ENCODE peak calls at places on chromosome 21, in four cellular contexts. D is HCT116, T is ovary, X is fibroblast of lung. N is an unnamed sample.

GRCh38 chr21:46639489-46640386 is 4.3 kb downstream of the PRMT2 start:
- DNase-seq in D (no peak), T (no peak), X (peak), N (no peak)

GRCh38 chr21:27213328-27213727 is 246.4 kb upstream of the ADAMTS5 start:
- DNase-seq in D (no peak), T (no peak), X (no peak), N (no peak)

GRCh38 chr21:16085436-16085835 is 355.7 kb downstream of the USP25 start:
- DNase-seq in D (no peak), T (no peak), X (peak), N (no peak)

GRCh38 chr21:31136891-31137290 is 98.6 kb upstream of the KRTAP19-8 start:
- DNase-seq in D (no peak), T (no peak), X (peak), N (peak)

GRCh38 chr21:31124005-31124404 is 85.7 kb upstream of the KRTAP19-8 start:
- DNase-seq in D (no peak), T (no peak), X (no peak), N (no peak)

GRCh38 chr21:33751120-33751519 is 108.8 kb downstream of the ITSN1 start:
- DNase-seq in D (no peak), T (no peak), X (peak), N (no peak)

GRCh38 chr21:17925900-17926299 is 106.7 kb upstream of the C21orf91 start:
- DNase-seq in D (no peak), T (no peak), X (peak), N (no peak)

GRCh38 chr21:33761104-33762036 is 119.1 kb downstream of the ITSN1 start:
- DNase-seq in D (peak), T (no peak), X (peak), N (peak)

GRCh38 chr21:21268061-21268471 is 269.9 kb downstream of the NCAM2 start:
- DNase-seq in D (no peak), T (no peak), X (peak), N (peak)

GRCh38 chr21:24590261-24590660 is 1017.0 kb downstream of the MRPL39 start:
- DNase-seq in D (no peak), T (no peak), X (no peak), N (no peak)

DNA sequence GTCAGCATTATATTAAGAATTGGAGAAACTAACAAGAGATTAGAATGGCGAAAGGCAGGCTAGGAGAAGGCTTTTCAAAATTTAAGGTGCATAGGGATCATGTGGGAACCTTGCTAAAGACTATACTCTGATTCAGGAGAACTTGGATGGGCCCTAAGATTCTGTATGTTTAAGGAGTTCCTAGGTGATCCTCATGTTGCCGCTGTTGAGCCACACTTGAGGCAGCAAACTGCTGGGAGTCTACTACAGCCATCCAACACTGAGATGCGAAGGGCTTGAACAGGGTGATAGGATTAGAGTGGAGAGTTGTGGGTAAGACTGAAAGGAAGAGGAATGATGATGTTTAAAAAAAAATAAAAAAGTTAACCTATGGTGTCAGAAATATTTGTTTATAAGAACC is 1013.2 kb downstream of the MRPL39 start:
- DNase-seq in D (no peak), T (no peak), X (no peak), N (no peak)
- TF ChIP-seq CTCF in D (no peak), T (no peak), X (no peak), N (no peak)

DNA sequence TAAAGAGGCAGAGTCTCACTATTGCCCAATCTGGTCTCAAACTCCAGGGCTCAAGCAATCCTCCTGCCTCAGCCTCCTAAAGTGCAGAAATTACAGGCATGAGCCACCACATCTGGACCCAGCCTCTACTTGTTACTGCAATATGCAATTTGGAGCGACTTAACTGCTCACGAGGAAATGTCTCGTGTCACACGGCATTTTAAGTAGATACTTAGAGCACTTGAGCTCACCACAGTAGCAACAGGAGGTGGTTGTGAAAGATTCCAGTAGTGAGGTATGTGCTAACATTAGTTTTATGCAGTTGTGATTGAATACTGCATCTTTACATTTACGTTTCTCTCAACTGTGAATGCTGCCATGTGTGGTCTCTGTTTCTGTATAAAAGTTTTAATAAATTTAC is 5.8 kb upstream of the NDUFV3 start:
- DNase-seq in D (no peak), T (no peak), X (no peak), N (no peak)
- H3K4me3 ChIP-seq in D (no peak), T (no peak), X (no peak), N (no peak)

GRCh38 chr21:34795152-34796141 is 126.7 kb downstream of the CLIC6 start:
- DNase-seq in D (peak), T (no peak), X (peak), N (no peak)
- TF ChIP-seq CTCF in D (peak), T (no peak), X (peak), N (peak)

GRCh38 chr21:43334214-43334958 is 92.5 kb downstream of the SIK1 start:
- DNase-seq in D (no peak), T (peak), X (no peak), N (no peak)

GRCh38 chr21:43332461-43332860 is 94.5 kb downstream of the SIK1 start:
- DNase-seq in D (no peak), T (no peak), X (no peak), N (no peak)

GRCh38 chr21:43331962-43332458 is 94.9 kb downstream of the SIK1 start:
- DNase-seq in D (no peak), T (peak), X (peak), N (peak)

GRCh38 chr21:43333301-43334062 is 93.4 kb downstream of the SIK1 start:
- DNase-seq in D (no peak), T (peak), X (peak), N (peak)

DNA sequence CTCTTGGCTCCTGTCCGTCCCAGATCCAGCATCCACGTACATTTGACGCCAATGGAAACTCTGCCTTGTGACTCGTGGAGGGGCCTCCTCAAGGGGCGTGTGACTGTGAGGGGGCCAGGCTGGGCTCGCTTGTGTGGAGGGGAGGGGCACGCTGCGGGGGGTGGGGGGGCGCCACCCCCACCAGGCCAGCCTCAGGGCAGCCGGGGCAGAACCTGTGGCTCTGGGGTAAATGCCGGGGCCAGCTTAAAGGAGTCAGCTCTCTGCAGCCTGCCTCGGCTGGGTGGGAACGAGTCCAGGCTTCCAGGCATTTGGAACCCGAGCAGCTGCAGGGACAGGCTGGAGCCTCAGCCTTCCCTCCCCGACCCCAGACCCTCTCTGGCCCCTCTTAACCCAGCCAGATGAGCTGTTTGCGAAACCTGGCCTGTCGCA is 94.0 kb downstream of the SIK1 start:
- DNase-seq in D (no peak), T (peak), X (no peak), N (no peak)
- H3K4me3 ChIP-seq in D (no peak), T (no peak), X (no peak), N (no peak)

DNA sequence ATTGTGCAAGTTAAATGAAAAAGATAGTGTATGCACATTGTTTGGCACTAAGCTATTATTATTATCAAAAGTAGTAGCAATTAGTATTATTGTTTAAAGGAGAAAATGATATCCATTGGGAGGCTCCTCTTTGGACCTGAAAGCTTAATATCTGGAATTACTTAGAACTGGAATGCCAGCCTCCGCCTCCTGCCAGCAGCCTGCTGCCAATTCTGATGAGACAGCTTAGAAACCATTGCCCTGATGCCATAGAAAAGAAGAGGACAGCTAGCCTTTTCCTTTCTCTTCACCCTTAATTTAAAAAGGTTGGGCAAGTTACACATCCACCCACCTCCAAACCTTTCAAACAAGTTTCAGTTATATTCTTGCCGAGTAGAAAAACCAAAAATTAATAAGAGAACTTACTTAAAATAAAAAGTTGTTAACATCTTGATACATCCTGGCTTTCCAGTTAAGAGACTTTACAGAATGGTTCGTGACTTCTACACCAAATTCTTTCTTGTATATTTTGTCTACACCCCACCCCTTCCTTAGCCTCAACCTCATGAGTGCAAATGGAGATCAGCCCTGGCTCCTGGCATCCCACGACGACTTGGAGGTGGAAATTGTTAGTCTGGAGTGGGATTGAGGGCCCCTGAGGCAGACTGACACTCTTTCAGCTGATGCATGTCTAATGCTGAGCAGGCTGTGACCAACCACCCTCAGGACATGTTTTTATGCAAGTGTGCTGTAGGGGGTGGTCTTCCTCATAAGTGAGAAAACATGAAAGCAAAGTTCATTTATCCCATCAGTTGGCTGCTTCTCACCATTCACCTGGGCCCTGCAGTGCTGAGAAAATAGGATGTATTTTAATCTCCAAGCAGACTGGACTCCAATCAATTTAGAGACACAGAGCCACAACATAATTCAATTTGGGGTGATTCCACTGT is 120.6 kb downstream of the KCNJ15 start:
- DNase-seq in D (no peak), T (no peak), X (no peak), N (no peak)
- TF ChIP-seq CTCF in D (no peak), T (no peak), X (no peak), N (no peak)

GRCh38 chr21:44354775-44355771 is 1.7 kb downstream of the TRPM2 start:
- DNase-seq in D (no peak), T (no peak), X (no peak), N (no peak)
- H3K4me3 ChIP-seq in D (no peak), T (no peak), X (no peak), N (no peak)

DNA sequence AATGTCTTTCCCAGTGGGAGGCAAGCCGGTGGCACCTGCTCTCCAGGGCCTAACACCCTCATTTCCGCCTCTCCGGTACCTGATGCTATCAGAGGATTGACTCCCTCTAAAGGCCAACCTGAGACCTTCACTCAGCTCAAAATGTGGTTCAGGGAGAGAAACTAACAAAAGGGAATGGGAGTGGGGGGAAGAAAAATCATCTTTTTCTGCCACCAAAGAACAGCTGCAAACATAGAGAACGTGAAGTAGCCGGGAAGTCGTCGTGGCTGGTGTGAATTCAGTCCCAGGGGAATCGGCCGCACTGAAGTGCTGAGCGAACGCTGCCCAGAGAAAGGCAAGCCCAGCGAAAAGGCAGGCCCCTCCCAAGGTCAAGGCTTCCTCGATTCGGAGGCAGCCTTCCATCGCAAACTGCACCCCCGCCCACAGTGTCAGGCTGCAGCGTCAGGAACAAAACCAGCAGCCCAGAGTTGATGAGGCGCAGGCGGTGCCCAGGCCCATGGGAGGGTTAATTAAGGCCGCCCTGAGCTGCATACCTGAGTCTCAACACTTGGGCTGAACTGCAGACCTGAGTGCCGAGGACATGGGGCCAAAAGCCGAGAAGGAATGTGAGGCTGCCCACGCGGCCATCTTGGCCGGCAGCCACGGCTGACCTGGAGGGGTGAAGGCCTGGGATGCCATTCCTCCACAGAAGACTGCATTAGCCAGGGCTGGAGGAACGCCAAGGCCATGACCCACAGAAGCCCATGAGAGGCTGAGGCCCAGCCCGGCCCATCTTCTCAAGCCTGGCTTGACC is 160.2 kb downstream of the PSMG1 start:
- DNase-seq in D (no peak), T (peak), X (peak), N (no peak)
- TF ChIP-seq CTCF in D (peak), T (no peak), X (peak), N (peak)

DNA sequence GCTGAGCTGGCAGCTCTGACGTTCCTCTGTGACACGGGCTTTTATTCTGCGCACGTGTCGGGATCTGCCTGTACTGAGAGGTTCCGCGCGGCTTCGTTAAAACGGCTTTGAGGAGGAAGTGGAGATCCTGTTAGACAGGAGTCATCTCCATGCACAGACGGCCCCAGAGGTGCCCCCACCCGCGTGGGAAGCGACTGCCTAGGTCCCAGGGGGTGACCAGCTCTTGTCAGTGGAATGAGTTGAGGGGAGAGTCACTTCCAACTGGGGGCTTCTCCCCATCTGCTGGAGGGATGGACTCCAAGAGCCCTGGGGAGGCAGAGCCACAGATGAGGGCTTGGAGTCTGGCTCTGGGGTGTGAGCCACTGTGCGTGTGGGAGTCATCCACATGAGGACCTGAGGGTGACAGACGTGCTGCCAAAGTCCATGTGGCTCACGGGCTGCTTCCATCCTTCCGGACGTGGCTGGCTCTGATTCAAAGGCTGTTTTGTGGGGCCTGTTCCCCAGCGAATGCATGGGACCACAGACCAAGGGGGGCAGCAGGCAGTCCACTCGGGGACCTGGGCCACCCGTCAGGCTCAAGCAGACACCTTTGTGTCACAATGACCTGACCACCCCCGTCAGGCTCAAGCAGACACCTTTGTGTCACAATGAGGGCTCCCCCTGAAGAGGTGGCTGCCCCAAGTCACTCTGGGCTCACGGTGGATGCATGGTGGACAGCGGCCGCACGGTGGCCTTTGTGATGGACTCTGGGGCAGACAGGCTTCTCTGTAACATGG is 26.8 kb downstream of the PTTG1IP start:
- DNase-seq in D (no peak), T (no peak), X (peak), N (no peak)
- H3K4me3 ChIP-seq in D (no peak), T (no peak), X (no peak), N (no peak)

N was measured in astrocyte of the cerebellum.